ENCODE peak calls at places on chromosomes 4 and X, in seven cellular contexts. U is suprapubic skin, V is progenitor cell of endocrine pancreas, S is endodermal cell, X is GM12865, W is thoracic aorta, J is choroid plexus epithelial cell. K is an unnamed sample.

GRCh38 chr4:6354119-6354518 is 84.5 kb downstream of the WFS1 start:
- DNase-seq in J (no peak), W (no peak), U (no peak), X (no peak), V (no peak), S (no peak), K (no peak)

GRCh38 chr4:137587796-137588195 is 55.5 kb upstream of the PCDH18 start:
- DNase-seq in W (no peak), V (no peak), U (no peak), J (no peak), S (no peak), X (no peak), K (no peak)

GRCh38 chrX:103637604-103638338 is 9.0 kb downstream of the TCEAL1 start:
- DNase-seq in S (no peak), W (no peak), U (no peak), J (no peak), V (no peak), X (no peak), K (no peak)

GRCh38 chr4:54213001-54213400 is 16.1 kb upstream of the PDGFRA start:
- DNase-seq in U (no peak), S (no peak), W (no peak), J (no peak), V (no peak), X (no peak), K (no peak)

GRCh38 chr4:105633241-105633640 is 75.2 kb downstream of the INTS12 start:
- DNase-seq in J (no peak), V (no peak), W (no peak), U (no peak), S (no peak), X (no peak), K (no peak)

GRCh38 chrX:78455901-78456300 is 128.5 kb upstream of the CYSLTR1 start:
- DNase-seq in V (no peak), U (no peak), J (peak), X (no peak), W (no peak), S (no peak), K (no peak)

GRCh38 chr4:48651869-48652447 is 128.1 kb downstream of the FRYL start:
- DNase-seq in J (no peak), X (no peak), U (no peak), S (no peak), W (no peak), V (no peak), K (no peak)

GRCh38 chr4:20418865-20419451 is 167.3 kb downstream of the SLIT2 start:
- DNase-seq in W (no peak), U (no peak), S (no peak), V (no peak), J (peak), X (peak), K (no peak)

GRCh38 chr4:172596206-172596605 is 572.4 kb upstream of the GALNT7 start:
- DNase-seq in V (no peak), J (no peak), X (no peak), W (no peak), U (no peak), S (peak), K (no peak)

GRCh38 chr4:150501019-150501727 is 80.8 kb upstream of the MAB21L2 start:
- DNase-seq in X (no peak), S (no peak), V (no peak), W (no peak), U (no peak), J (peak), K (no peak)

GRCh38 chr4:116603096-116603495 is 482.3 kb downstream of the TRAM1L1 start:
- DNase-seq in X (no peak), S (no peak), U (no peak), W (no peak), J (no peak), V (no peak), K (no peak)

GRCh38 chrX:7891928-7892327 is 35.3 kb downstream of the PNPLA4 start:
- DNase-seq in X (no peak), J (peak), S (no peak), W (no peak), U (no peak), V (no peak), K (no peak)

GRCh38 chr4:8765631-8766590 is 105.7 kb downstream of the HMX1 start:
- DNase-seq in V (no peak), J (no peak), U (peak), W (no peak), X (no peak), S (peak), K (peak)

GRCh38 chr4:99079625-99080295 is 8.8 kb downstream of the ADH5 start:
- DNase-seq in X (no peak), S (no peak), U (no peak), V (no peak), J (no peak), W (no peak), K (no peak)

GRCh38 chr4:3783691-3784306 is 17.6 kb downstream of the ADRA2C start:
- DNase-seq in S (peak), X (peak), U (no peak), J (peak), W (no peak), V (no peak), K (no peak)

GRCh38 chrX:17376381-17377046 is 1.5 kb downstream of the NHS start:
- DNase-seq in U (no peak), S (peak), W (no peak), J (peak), V (no peak), X (no peak), K (no peak)

GRCh38 chrX:18173494-18174180 is 47.0 kb downstream of the BEND2 start:
- DNase-seq in W (no peak), X (no peak), S (no peak), J (no peak), V (no peak), U (no peak), K (no peak)

GRCh38 chr4:153153339-153153851 is 50.8 kb upstream of the TRIM2 start:
- DNase-seq in V (peak), X (peak), W (no peak), U (peak), S (no peak), J (peak), K (no peak)

GRCh38 chrX:2523911-2524310 is 23.1 kb upstream of the DHRSX start:
- DNase-seq in S (no peak), X (no peak), J (no peak), U (no peak), V (no peak), W (no peak), K (no peak)

GRCh38 chr4:13706716-13707115 is 79.2 kb upstream of the BOD1L1 start:
- DNase-seq in S (no peak), U (no peak), W (no peak), J (no peak), X (no peak), V (no peak), K (no peak)

GRCh38 chr4:142128529-142128928 is 492.1 kb downstream of the IL15 start:
- DNase-seq in W (no peak), J (peak), V (no peak), X (no peak), U (no peak), S (no peak), K (no peak)

GRCh38 chr4:137370206-137370633 is 162.1 kb downstream of the PCDH18 start:
- DNase-seq in V (no peak), S (no peak), W (no peak), X (no peak), J (peak), U (no peak), K (no peak)

GRCh38 chrX:107199491-107199890 is 6.7 kb downstream of the NUP62CL start:
- DNase-seq in S (no peak), W (no peak), U (no peak), V (no peak), X (no peak), J (no peak), K (no peak)

GRCh38 chr4:56042225-56042624 is 93.5 kb downstream of the CEP135 start:
- DNase-seq in U (no peak), W (no peak), J (no peak), V (no peak), S (no peak), X (no peak), K (no peak)

GRCh38 chr4:41234424-41234823 is 20.1 kb upstream of the APBB2 start:
- DNase-seq in V (no peak), X (no peak), J (no peak), U (no peak), W (no peak), S (no peak), K (no peak)

GRCh38 chrX:47746446-47746845 is 87.5 kb upstream of the UXT start:
- DNase-seq in X (no peak), V (no peak), S (no peak), J (peak), W (no peak), U (no peak), K (no peak)

GRCh38 chr4:137076908-137077307 is 455.4 kb downstream of the PCDH18 start:
- DNase-seq in U (no peak), X (no peak), W (no peak), J (no peak), S (no peak), V (no peak), K (peak)

GRCh38 chr4:68904786-68905185 is 46.8 kb downstream of the UGT2A3 start:
- DNase-seq in J (no peak), U (no peak), V (no peak), S (peak), W (no peak), X (peak), K (no peak)

GRCh38 chr4:99458911-99459447 is 23.8 kb upstream of the ADH7 start:
- DNase-seq in J (peak), U (no peak), V (no peak), S (no peak), W (no peak), X (no peak), K (no peak)

GRCh38 chrX:122219226-122219625 is 964.9 kb upstream of the GRIA3 start:
- DNase-seq in J (peak), U (no peak), V (no peak), X (no peak), W (no peak), S (no peak), K (no peak)

GRCh38 chrX:152530967-152531366 is 79.9 kb upstream of the GABRA3 start:
- DNase-seq in V (no peak), J (no peak), W (no peak), U (no peak), S (no peak), X (no peak), K (no peak)

GRCh38 chr4:25233737-25234389 is at the start of gene PI4K2B:
- DNase-seq in V (peak), W (peak), S (peak), U (peak), X (peak), J (peak), K (peak)
- TF ChIP-seq CTCF in V (no peak), W (no peak), S (no peak), U (no peak), X (no peak), J (no peak), K (no peak)

DNA sequence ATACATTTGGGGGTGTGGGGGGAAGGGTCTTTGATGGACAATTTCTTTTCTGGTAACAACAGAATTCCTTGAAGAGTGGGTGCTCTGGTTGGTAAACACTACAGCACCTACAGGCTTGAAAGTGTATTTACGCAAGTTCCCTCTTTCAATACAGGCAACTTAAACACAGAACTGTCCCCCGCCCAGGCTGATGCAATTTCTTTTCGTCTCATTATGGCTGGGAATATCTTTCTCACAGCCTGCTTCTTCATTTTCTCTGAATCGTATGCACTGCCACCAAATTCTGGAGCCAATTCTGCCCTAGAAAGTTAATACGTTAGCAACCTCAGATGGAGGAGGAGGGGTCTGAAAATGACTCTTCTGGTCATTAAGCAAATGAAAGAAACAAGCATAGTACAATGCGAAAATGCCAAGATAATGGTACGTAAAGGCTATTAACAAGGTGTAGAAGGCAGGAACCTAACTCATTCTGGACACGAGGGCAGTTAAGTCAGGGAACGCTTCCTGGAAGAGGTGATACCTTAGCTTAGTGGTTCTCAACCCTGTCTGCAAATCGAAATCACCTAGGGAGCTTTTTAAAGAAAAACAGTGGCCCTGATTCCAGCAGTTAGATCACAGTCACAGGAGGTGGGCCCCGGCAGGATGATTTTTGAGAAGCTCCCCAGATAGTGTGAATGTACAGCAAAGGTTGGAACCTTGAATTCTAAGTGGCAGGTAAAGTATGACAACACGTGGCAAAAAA is 1.0 kb downstream of the AGA start:
- DNase-seq in V (no peak), J (peak), S (peak), U (no peak), X (peak), W (no peak), K (peak)
- TF ChIP-seq CTCF in V (peak), J (peak), S (peak), U (peak), X (no peak), W (no peak), K (peak)

DNA sequence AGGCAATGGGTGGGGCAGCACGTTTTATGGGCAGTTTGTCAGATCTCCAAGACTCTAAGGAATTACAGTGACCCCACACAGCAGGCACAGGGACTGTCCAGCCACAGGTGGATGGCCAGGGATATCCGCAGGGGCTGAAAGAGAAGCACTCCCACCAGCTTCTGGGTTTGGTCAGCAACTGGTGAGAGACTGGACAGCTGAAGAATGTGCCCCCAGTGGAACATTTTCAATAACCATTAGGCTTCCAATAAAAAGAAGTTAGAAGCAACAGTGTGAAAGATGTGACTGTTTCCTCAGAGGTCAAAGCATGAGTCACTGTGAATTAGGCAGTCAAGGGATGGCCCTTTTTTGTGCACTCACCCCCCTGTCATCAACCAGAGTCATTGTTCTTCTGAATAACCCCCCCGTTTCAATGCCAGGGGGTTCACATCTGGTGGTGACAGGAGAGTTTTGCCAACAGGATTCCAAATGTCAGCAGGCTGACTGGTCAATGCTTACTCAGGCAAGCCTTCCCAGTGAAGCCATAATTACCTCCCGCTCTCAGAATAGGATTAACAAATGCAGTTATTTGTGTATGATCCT is 74.5 kb upstream of the SH3RF1 start:
- DNase-seq in J (peak), V (no peak), W (no peak), X (no peak), S (no peak), U (no peak), K (no peak)
- TF ChIP-seq CTCF in J (no peak), V (no peak), W (no peak), X (no peak), S (no peak), U (no peak), K (no peak)

DNA sequence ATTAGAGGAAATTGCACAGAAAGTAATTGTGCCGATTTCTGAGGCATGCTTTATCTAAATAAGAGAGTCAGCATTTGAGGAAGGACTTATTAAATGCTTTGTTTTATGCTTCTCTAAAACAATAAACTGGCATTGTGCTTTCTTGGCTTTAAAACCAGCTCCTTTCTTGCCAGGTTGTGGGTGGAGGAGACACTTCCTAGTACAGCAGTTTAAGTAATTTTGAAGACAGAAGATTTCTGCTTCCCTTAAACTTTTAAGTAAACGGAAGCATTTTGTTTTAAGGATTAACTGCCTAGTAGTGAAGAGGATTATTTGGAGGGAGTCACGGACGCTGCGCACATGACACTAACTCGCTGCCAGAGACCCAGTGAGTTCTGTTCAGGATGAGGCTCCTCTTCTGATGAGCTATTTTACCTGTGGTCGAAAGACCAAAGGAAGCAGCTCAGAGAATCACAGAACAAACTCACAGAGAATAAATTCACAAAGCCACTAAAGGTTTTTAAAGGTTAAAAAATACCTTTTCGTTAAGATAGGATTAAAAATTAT is 169.5 kb downstream of the TLL1 start:
- DNase-seq in X (no peak), W (no peak), V (no peak), S (no peak), U (no peak), J (no peak), K (no peak)
- TF ChIP-seq CTCF in X (no peak), W (no peak), V (no peak), S (no peak), U (no peak), J (no peak), K (no peak)

K was measured in CD14-positive monocyte.